ENCODE peak calls at places on chromosomes 2 and 18, in five cellular contexts. T, Q, C, E and S are unnamed samples. For H3K9me3, the result is how much of the 10 kb centered on the place peaks cover.

GRCh38 chr2:208311954-208312353 is 45.9 kb downstream of the PIKFYVE start:
- DNase-seq in T (no peak), Q (no peak), C (no peak), E (no peak), S (no peak)

GRCh38 chr2:232260075-232260474 is 118.5 kb upstream of the ALPP start:
- DNase-seq in T (no peak), Q (no peak), C (peak), E (peak), S (no peak)

GRCh38 chr2:158412206-158412605 is 44.3 kb downstream of the CCDC148 start:
- DNase-seq in T (no peak), Q (no peak), C (no peak), E (no peak), S (no peak)

GRCh38 chr2:98803747-98804650 is 73.1 kb upstream of the MGAT4A start:
- DNase-seq in T (no peak), Q (no peak), C (no peak), E (peak), S (no peak)

GRCh38 chr2:207258191-207258991 is 92.6 kb upstream of the KLF7 start:
- DNase-seq in T (peak), Q (no peak), C (peak), E (peak), S (peak)

GRCh38 chr2:234792566-234792965 is 159.3 kb upstream of the SH3BP4 start:
- DNase-seq in T (no peak), Q (no peak), C (no peak), E (no peak), S (no peak)

GRCh38 chr2:195590866-195591215 is 66.2 kb upstream of the SLC39A10 start:
- DNase-seq in T (peak), Q (no peak), C (peak), E (no peak), S (no peak)

GRCh38 chr2:26969089-26969844 is 1.2 kb upstream of the MAPRE3 start:
- DNase-seq in T (no peak), Q (no peak), C (no peak), E (no peak), S (no peak)

GRCh38 chr2:135590594-135591290 is 59.5 kb downstream of the R3HDM1 start:
- DNase-seq in T (no peak), Q (no peak), C (no peak), E (no peak), S (no peak)

GRCh38 chr2:240428245-240428644 is 7.2 kb upstream of the GPC1 start:
- DNase-seq in T (no peak), Q (no peak), C (no peak), E (peak), S (no peak)

GRCh38 chr18:46536215-46536874 is 120.7 kb downstream of the LOXHD1 start:
- DNase-seq in T (no peak), Q (no peak), C (no peak), E (no peak), S (peak)
- H3K9me3 ChIP-seq in T (under half), Q (under half), C (under half), E (under half), S (under half)

GRCh38 chr2:101344173-101344572 is 35.7 kb upstream of the RNF149 start:
- DNase-seq in T (no peak), Q (no peak), C (no peak), E (no peak), S (no peak)
- H3K27ac ChIP-seq in T (no peak), Q (no peak), C (no peak), E (no peak), S (no peak)

DNA sequence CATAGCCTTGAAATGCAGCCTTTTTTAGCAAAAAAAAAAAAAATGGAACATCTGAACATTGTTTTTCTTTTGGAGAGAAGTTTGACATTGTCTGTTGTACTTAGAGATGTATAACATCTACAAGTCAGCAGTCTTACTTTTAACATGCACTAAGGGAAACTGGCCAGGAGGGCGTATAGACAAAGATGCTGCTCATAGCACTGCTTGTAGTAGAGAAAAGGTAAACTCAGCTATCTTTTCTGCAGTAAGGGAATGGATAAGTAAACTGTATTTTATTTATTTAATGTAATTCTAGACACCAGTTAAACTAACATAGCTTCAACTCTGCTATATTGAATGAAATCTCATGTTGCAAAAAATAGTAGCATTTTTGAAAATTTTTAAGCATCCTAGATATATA is 489.6 kb downstream of the PTPRM start:
- DNase-seq in T (no peak), Q (no peak), C (no peak), E (no peak), S (no peak)
- H3K9me3 ChIP-seq in T (under half), Q (under half), C (under half), E (under half), S (under half)

DNA sequence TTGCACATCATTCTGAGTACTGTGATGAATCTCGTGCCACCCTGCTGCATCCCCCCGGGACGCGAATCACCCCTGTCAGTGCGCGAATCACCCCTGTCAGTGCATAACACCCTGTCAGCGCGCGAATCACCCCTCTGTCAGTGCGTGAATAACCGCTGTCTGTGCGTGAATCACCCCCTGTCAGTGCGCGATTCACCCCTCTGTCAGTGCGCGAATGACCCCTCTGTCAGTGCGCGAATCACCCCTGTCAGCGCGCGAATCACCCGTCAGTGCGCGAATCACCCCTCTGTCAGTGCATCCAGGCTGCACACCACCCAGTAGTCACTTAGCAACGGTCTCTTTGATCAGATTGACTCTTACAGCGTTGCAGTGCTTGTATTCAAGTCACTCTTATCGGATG is 134.4 kb upstream of the TPO start:
- DNase-seq in T (no peak), Q (no peak), C (no peak), E (no peak), S (no peak)
- H3K27ac ChIP-seq in T (no peak), Q (no peak), C (no peak), E (no peak), S (no peak)

GRCh38 chr18:35247412-35248249 is 6.8 kb downstream of the ZNF397 start:
- DNase-seq in T (no peak), Q (no peak), C (no peak), E (no peak), S (no peak)
- H3K9me3 ChIP-seq in T (under half), Q (under half), C (under half), E (under half), S (half or more)

GRCh38 chr2:112024246-112024645 is 30.8 kb upstream of the TMEM87B start:
- DNase-seq in T (no peak), Q (no peak), C (no peak), E (no peak), S (no peak)

GRCh38 chr2:112026509-112026908 is 28.6 kb upstream of the TMEM87B start:
- DNase-seq in T (peak), Q (peak), C (no peak), E (peak), S (no peak)

GRCh38 chr2:112029164-112029563 is 25.9 kb upstream of the TMEM87B start:
- DNase-seq in T (no peak), Q (no peak), C (no peak), E (no peak), S (no peak)

GRCh38 chr2:112024896-112025491 is 30.1 kb upstream of the TMEM87B start:
- DNase-seq in T (no peak), Q (no peak), C (no peak), E (no peak), S (no peak)

DNA sequence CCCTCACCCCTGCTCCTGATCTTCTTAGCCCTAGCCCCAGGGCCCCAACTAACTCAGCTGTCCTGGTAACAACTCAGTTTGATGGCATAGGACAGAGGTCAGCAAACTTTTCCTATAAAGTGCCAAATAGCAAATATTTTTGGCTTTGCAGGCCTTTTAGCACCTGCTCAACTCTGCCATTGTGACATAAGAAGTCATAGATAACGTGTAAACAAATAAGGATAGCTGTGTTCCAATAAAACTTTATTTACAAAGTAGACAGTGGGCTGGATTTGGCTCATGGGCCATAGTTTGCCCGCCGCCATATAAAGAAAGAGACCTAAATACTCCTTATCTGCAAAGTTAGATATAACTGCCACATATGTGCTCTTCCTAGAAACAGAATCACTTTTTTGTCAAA is 27.3 kb upstream of the TMEM87B start:
- DNase-seq in T (no peak), Q (no peak), C (no peak), E (no peak), S (no peak)
- H3K27ac ChIP-seq in T (no peak), Q (no peak), C (no peak), E (no peak), S (no peak)

GRCh38 chr2:4190548-4190947 is 487.2 kb downstream of the DCDC2C start:
- DNase-seq in T (no peak), Q (no peak), C (no peak), E (no peak), S (no peak)
- H3K9me3 ChIP-seq in T (under half), Q (under half), C (under half), E (under half), S (under half)